ENCODE peak calls at places on chromosome 2, in ten cellular contexts. M, A, I, G, F, P, H, R, U and J are unnamed samples.

GRCh38 chr2:197248623-197249022 is 62.0 kb downstream of the ANKRD44 start:
- DNase-seq in M (no peak), A (no peak), I (no peak), G (no peak), F (no peak), P (peak), H (no peak), R (no peak), U (no peak), J (peak)

GRCh38 chr2:176613358-176614032 is 344.3 kb downstream of the MTX2 start:
- DNase-seq in M (peak), A (peak), I (no peak), G (no peak), F (no peak), P (no peak), H (peak), R (no peak), U (no peak), J (no peak)

GRCh38 chr2:231332872-231333500 is 62.5 kb upstream of the B3GNT7 start:
- DNase-seq in M (no peak), A (no peak), I (no peak), G (no peak), F (no peak), P (peak), H (peak), R (no peak), U (no peak), J (no peak)

GRCh38 chr2:129661942-129662341 is 317.5 kb upstream of the RAB6C start:
- DNase-seq in M (no peak), A (no peak), I (no peak), G (no peak), F (no peak), P (no peak), H (no peak), R (no peak), U (no peak), J (no peak)

GRCh38 chr2:108364676-108365297 is 13.0 kb upstream of the SULT1C4 start:
- DNase-seq in M (peak), A (no peak), I (peak), G (no peak), F (no peak), P (peak), H (peak), R (no peak), U (no peak), J (no peak)

GRCh38 chr2:199943373-199943772 is 11.9 kb downstream of the TYW5 start:
- DNase-seq in M (no peak), A (no peak), I (no peak), G (no peak), F (no peak), P (no peak), H (no peak), R (no peak), U (no peak), J (no peak)

GRCh38 chr2:19883971-19884720 is 17.6 kb downstream of the TTC32 start:
- DNase-seq in M (no peak), A (no peak), I (no peak), G (no peak), F (no peak), P (no peak), H (no peak), R (no peak), U (no peak), J (no peak)

GRCh38 chr2:41836944-41837343 is 210.9 kb upstream of the PKDCC start:
- DNase-seq in M (peak), A (no peak), I (peak), G (peak), F (no peak), P (peak), H (peak), R (peak), U (no peak), J (peak)

GRCh38 chr2:238787507-238787906 is 60.4 kb upstream of the TWIST2 start:
- DNase-seq in M (no peak), A (no peak), I (no peak), G (no peak), F (no peak), P (no peak), H (no peak), R (no peak), U (no peak), J (no peak)

GRCh38 chr2:37576831-37577230 is 94.6 kb downstream of the CDC42EP3 start:
- DNase-seq in M (peak), A (no peak), I (no peak), G (no peak), F (no peak), P (peak), H (peak), R (no peak), U (no peak), J (no peak)

GRCh38 chr2:20745924-20746555 is 76.9 kb downstream of the LDAH start:
- DNase-seq in M (no peak), A (no peak), I (no peak), G (no peak), F (no peak), P (no peak), H (peak), R (no peak), U (no peak), J (no peak)

GRCh38 chr2:69964353-69964831 is 3.0 kb upstream of the ASPRV1 start:
- DNase-seq in M (no peak), A (no peak), I (no peak), G (no peak), F (no peak), P (no peak), H (no peak), R (no peak), U (no peak), J (no peak)

GRCh38 chr2:73859721-73860586 is 31.2 kb downstream of the STAMBP start:
- DNase-seq in M (peak), A (peak), I (peak), G (no peak), F (no peak), P (peak), H (peak), R (peak), U (no peak), J (peak)

GRCh38 chr2:104944495-104944894 is 90.6 kb downstream of the POU3F3 start:
- DNase-seq in M (peak), A (no peak), I (no peak), G (no peak), F (no peak), P (no peak), H (peak), R (peak), U (no peak), J (no peak)

GRCh38 chr2:159968282-159968900 is 94.0 kb downstream of the PLA2R1 start:
- DNase-seq in M (peak), A (no peak), I (peak), G (peak), F (no peak), P (peak), H (peak), R (peak), U (peak), J (peak)

GRCh38 chr2:31694444-31694843 is 113.7 kb upstream of the SRD5A2 start:
- DNase-seq in M (peak), A (no peak), I (peak), G (no peak), F (no peak), P (peak), H (no peak), R (no peak), U (no peak), J (no peak)

GRCh38 chr2:6926071-6926732 is 9.0 kb downstream of the RNF144A start:
- DNase-seq in M (no peak), A (no peak), I (no peak), G (no peak), F (no peak), P (no peak), H (no peak), R (no peak), U (no peak), J (no peak)

GRCh38 chr2:37149626-37150322 is 7.0 kb downstream of the EIF2AK2 start:
- DNase-seq in M (no peak), A (no peak), I (no peak), G (no peak), F (no peak), P (no peak), H (no peak), R (no peak), U (no peak), J (no peak)

GRCh38 chr2:231807020-231807419 is 20.8 kb downstream of the COPS7B start:
- DNase-seq in M (no peak), A (no peak), I (no peak), G (no peak), F (no peak), P (no peak), H (no peak), R (no peak), U (no peak), J (no peak)

GRCh38 chr2:32416519-32416918 is 59.7 kb downstream of the BIRC6 start:
- DNase-seq in M (no peak), A (no peak), I (no peak), G (no peak), F (no peak), P (no peak), H (no peak), R (no peak), U (no peak), J (no peak)

GRCh38 chr2:35785564-35785963 is 570.0 kb upstream of the CRIM1 start:
- DNase-seq in M (no peak), A (no peak), I (no peak), G (no peak), F (no peak), P (no peak), H (no peak), R (no peak), U (no peak), J (no peak)

GRCh38 chr2:215784371-215784783 is 229.0 kb downstream of the MREG start:
- DNase-seq in M (no peak), A (peak), I (peak), G (no peak), F (no peak), P (peak), H (no peak), R (no peak), U (no peak), J (no peak)

GRCh38 chr2:225100856-225101294 is 58.6 kb upstream of the DOCK10 start:
- DNase-seq in M (peak), A (peak), I (peak), G (no peak), F (no peak), P (peak), H (peak), R (peak), U (no peak), J (no peak)

GRCh38 chr2:96960956-96961350 is 25.4 kb downstream of the FAM178B start:
- DNase-seq in M (no peak), A (no peak), I (no peak), G (no peak), F (no peak), P (no peak), H (no peak), R (no peak), U (no peak), J (no peak)

GRCh38 chr2:44918095-44918775 is 23.3 kb upstream of the SIX3 start:
- DNase-seq in M (peak), A (no peak), I (no peak), G (no peak), F (no peak), P (no peak), H (peak), R (peak), U (no peak), J (no peak)

GRCh38 chr2:88090446-88091283 is 23.0 kb downstream of the SMYD1 start:
- DNase-seq in M (no peak), A (no peak), I (no peak), G (no peak), F (no peak), P (no peak), H (no peak), R (no peak), U (no peak), J (peak)

GRCh38 chr2:1727101-1727771 is 17.1 kb downstream of the PXDN start:
- DNase-seq in M (no peak), A (no peak), I (peak), G (no peak), F (peak), P (peak), H (no peak), R (no peak), U (no peak), J (no peak)

GRCh38 chr2:189658808-189659207 is 2.5 kb upstream of the ASNSD1 start:
- DNase-seq in M (no peak), A (no peak), I (no peak), G (no peak), F (no peak), P (no peak), H (no peak), R (no peak), U (no peak), J (peak)

GRCh38 chr2:66236816-66237469 is 198.0 kb upstream of the MEIS1 start:
- DNase-seq in M (no peak), A (no peak), I (peak), G (no peak), F (no peak), P (peak), H (no peak), R (no peak), U (no peak), J (no peak)

GRCh38 chr2:202014328-202015034 is 19.2 kb upstream of the FZD7 start:
- DNase-seq in M (peak), A (no peak), I (no peak), G (no peak), F (no peak), P (peak), H (no peak), R (no peak), U (no peak), J (no peak)

GRCh38 chr2:173978447-173978846 is 13.3 kb upstream of the SP3 start:
- DNase-seq in M (peak), A (no peak), I (no peak), G (no peak), F (no peak), P (peak), H (peak), R (no peak), U (no peak), J (peak)

GRCh38 chr2:38665854-38666577 is at the start of gene GALM:
- DNase-seq in M (no peak), A (peak), I (peak), G (peak), F (peak), P (peak), H (peak), R (no peak), U (peak), J (peak)

GRCh38 chr2:44242929-44243328 is 32.4 kb upstream of the SLC3A1 start:
- DNase-seq in M (peak), A (no peak), I (peak), G (no peak), F (no peak), P (no peak), H (no peak), R (no peak), U (no peak), J (no peak)

GRCh38 chr2:143435112-143435511 is 305.9 kb downstream of the ARHGAP15 start:
- DNase-seq in M (no peak), A (no peak), I (peak), G (no peak), F (no peak), P (peak), H (peak), R (no peak), U (no peak), J (no peak)

GRCh38 chr2:11017921-11018320 is 106.2 kb downstream of the KCNF1 start:
- DNase-seq in M (no peak), A (no peak), I (no peak), G (no peak), F (no peak), P (no peak), H (no peak), R (no peak), U (no peak), J (no peak)
- TF ChIP-seq CTCF in M (no peak), A (no peak), I (no peak), G (no peak), F (no peak), P (no peak), H (no peak), R (no peak), U (no peak), J (no peak)

GRCh38 chr2:71720283-71720560 is 266.9 kb downstream of the DYSF start:
- DNase-seq in M (no peak), A (no peak), I (no peak), G (no peak), F (no peak), P (no peak), H (no peak), R (no peak), U (no peak), J (no peak)
- TF ChIP-seq CTCF in M (no peak), A (no peak), I (no peak), G (no peak), F (no peak), P (no peak), H (no peak), R (no peak), U (no peak), J (no peak)

DNA sequence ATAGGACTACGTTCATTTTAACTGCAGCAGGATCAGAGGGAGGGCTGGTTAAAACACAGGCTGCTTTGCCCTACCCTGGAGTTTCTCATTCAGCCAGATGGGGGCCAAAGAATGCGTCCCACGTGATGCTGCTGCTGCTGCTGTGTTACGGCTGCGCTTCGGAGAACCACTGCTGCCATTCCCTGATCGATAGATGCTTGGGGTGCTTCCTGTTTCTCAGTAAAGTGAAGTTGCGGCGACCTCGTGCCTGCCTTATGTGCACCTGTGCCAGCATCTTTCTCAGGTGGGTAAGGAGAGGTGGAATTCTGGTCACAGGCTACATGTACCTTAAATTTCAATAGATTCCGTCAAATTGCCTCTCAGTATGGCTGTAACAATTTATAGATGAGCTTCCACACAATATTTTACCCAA is 24.7 kb upstream of the TOGARAM2 start:
- DNase-seq in M (no peak), A (no peak), I (peak), G (peak), F (no peak), P (no peak), H (no peak), R (peak), U (no peak), J (peak)
- TF ChIP-seq CTCF in M (no peak), A (peak), I (peak), G (no peak), F (no peak), P (peak), H (peak), R (no peak), U (peak), J (no peak)

GRCh38 chr2:113697516-113697915 is 58.9 kb downstream of the SLC35F5 start:
- DNase-seq in M (no peak), A (no peak), I (no peak), G (no peak), F (no peak), P (no peak), H (peak), R (no peak), U (no peak), J (no peak)

GRCh38 chr2:113699048-113699447 is 57.4 kb downstream of the SLC35F5 start:
- DNase-seq in M (no peak), A (no peak), I (no peak), G (peak), F (no peak), P (no peak), H (no peak), R (no peak), U (no peak), J (no peak)

GRCh38 chr2:113705982-113706523 is 50.4 kb downstream of the SLC35F5 start:
- DNase-seq in M (no peak), A (no peak), I (no peak), G (no peak), F (no peak), P (no peak), H (no peak), R (no peak), U (no peak), J (no peak)

GRCh38 chr2:113703404-113704299 is 52.8 kb downstream of the SLC35F5 start:
- DNase-seq in M (no peak), A (no peak), I (no peak), G (no peak), F (no peak), P (no peak), H (no peak), R (no peak), U (no peak), J (no peak)

DNA sequence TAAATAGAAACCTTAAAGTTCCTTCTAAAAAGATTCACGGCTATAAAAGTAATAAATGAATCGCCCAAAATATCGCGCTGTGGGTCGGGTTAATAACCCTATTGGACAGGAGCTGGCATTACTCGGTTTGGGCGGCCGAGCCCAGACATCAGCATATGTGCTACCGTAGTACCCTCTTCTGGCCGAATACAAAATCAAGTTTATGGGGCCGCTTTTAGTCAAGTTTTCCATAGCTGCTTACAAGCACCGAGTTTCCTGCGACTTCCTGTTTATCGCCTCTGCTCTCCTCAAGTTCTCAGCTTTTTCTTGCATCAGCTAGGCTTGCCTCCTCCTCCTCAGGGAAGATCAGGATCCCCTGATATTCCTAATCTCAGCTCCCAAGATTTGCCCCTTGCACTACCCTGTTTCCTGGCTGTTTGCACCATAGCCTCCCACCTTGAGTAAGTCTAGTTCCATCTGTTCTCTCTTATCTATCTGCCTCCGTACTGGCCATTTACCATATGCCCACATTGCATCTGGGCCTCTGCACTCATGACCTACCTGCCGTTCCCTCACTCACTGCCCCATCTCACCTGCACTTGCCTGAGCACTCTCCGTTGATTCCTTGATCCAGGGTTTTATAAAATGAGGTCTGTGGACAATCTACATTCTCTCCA is 56.1 kb downstream of the SLC35F5 start:
- DNase-seq in M (no peak), A (no peak), I (peak), G (peak), F (peak), P (peak), H (no peak), R (no peak), U (no peak), J (peak)
- TF ChIP-seq CTCF in M (no peak), A (no peak), I (no peak), G (peak), F (peak), P (peak), H (no peak), R (no peak), U (peak), J (peak)

GRCh38 chr2:81266106-81266505 is 961.6 kb upstream of the LRRTM1 start:
- DNase-seq in M (peak), A (no peak), I (peak), G (no peak), F (no peak), P (no peak), H (peak), R (no peak), U (no peak), J (peak)
- TF ChIP-seq CTCF in M (peak), A (no peak), I (no peak), G (no peak), F (no peak), P (no peak), H (no peak), R (peak), U (no peak), J (no peak)

DNA sequence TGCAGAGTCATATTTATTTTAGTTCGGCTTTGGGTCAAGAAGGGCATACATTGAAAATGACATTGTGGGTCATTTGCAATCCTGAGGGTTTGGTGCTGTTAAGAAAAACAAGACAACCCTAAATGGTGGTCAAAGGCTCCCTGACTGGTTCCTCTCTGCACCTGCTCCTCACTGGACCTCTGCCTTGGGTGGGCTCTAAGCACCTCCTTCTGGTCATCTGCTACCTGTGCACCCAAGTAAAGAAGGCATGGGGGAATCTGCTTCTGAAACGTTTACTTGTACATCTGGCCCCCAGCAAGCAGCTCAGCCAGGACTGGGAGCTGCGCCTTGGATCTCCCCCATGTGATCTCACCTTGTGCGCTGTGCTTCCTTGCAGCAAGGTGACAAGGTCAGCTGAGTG is 55.2 kb upstream of the MAL start:
- DNase-seq in M (no peak), A (no peak), I (no peak), G (no peak), F (no peak), P (no peak), H (no peak), R (no peak), U (no peak), J (no peak)
- TF ChIP-seq CTCF in M (no peak), A (no peak), I (no peak), G (no peak), F (no peak), P (no peak), H (no peak), R (no peak), U (no peak), J (no peak)